ENCODE peak calls at places on chromosome 4, in eight cellular contexts. I is mammary epithelial cell, N is astrocyte, R is HCT116, C is endothelial cell of umbilical vein, Y is IMR-90, U is H1, O is keratinocyte. H is an unnamed sample. For H3K36me3, the result is how much of the 10 kb centered on the place peaks cover.

GRCh38 chr4:94947681-94948108 is 189.9 kb downstream of the BMPR1B start:
- DNase-seq in I (peak), N (no peak), R (no peak), C (no peak), Y (no peak), U (no peak), O (no peak), H (no peak)

GRCh38 chr4:15488658-15489470 is 19.2 kb downstream of the CC2D2A start:
- DNase-seq in I (no peak), N (peak), R (no peak), C (no peak), Y (peak), U (no peak), O (no peak), H (peak)

GRCh38 chr4:145904413-145905177 is 34.0 kb downstream of the ZNF827 start:
- DNase-seq in I (peak), N (no peak), R (no peak), C (no peak), Y (peak), U (no peak), O (no peak), H (no peak)

GRCh38 chr4:105058177-105058812 is 88.4 kb upstream of the TET2 start:
- DNase-seq in I (peak), N (peak), R (peak), C (no peak), Y (peak), U (no peak), O (peak), H (peak)

GRCh38 chr4:94469221-94469784 is 17.6 kb downstream of the PDLIM5 start:
- DNase-seq in I (no peak), N (no peak), R (no peak), C (peak), Y (no peak), U (no peak), O (no peak), H (no peak)

GRCh38 chr4:68348577-68348976 is 1.3 kb downstream of the YTHDC1 start:
- DNase-seq in I (no peak), N (no peak), R (no peak), C (peak), Y (no peak), U (no peak), O (no peak), H (no peak)

GRCh38 chr4:45701616-45702015 is 422.2 kb downstream of the GABRG1 start:
- DNase-seq in I (no peak), N (no peak), R (no peak), C (no peak), Y (no peak), U (no peak), O (no peak), H (no peak)

GRCh38 chr4:5747746-5748365 is 36.9 kb downstream of the EVC start:
- DNase-seq in I (peak), N (peak), R (no peak), C (peak), Y (peak), U (no peak), O (no peak), H (peak)

GRCh38 chr4:84647307-84647884 is 64.5 kb downstream of the CDS1 start:
- DNase-seq in I (no peak), N (no peak), R (no peak), C (no peak), Y (no peak), U (no peak), O (no peak), H (peak)

GRCh38 chr4:15400911-15401671 is 26.7 kb upstream of the C1QTNF7 start:
- DNase-seq in I (peak), N (peak), R (no peak), C (no peak), Y (peak), U (no peak), O (no peak), H (peak)

GRCh38 chr4:170868191-170868590 is 778.4 kb upstream of the AADAT start:
- DNase-seq in I (peak), N (no peak), R (no peak), C (no peak), Y (no peak), U (no peak), O (peak), H (peak)

GRCh38 chr4:115851918-115852766 is 738.7 kb upstream of the NDST4 start:
- DNase-seq in I (peak), N (peak), R (peak), C (no peak), Y (no peak), U (peak), O (no peak), H (peak)

GRCh38 chr4:174763454-174764104 is 65.5 kb downstream of the GLRA3 start:
- DNase-seq in I (no peak), N (peak), R (no peak), C (no peak), Y (no peak), U (no peak), O (no peak), H (no peak)

GRCh38 chr4:87045659-87046058 is 110.8 kb downstream of the AFF1 start:
- DNase-seq in I (no peak), N (no peak), R (no peak), C (no peak), Y (no peak), U (no peak), O (no peak), H (no peak)

GRCh38 chr4:123616970-123617392 is 220.4 kb downstream of the SPRY1 start:
- DNase-seq in I (no peak), N (no peak), R (no peak), C (peak), Y (no peak), U (no peak), O (no peak), H (peak)

GRCh38 chr4:29972121-29972520 is 748.0 kb upstream of the PCDH7 start:
- DNase-seq in I (no peak), N (peak), R (no peak), C (no peak), Y (peak), U (no peak), O (no peak), H (peak)

GRCh38 chr4:119525005-119525749 is 103.4 kb downstream of the PDE5A start:
- DNase-seq in I (peak), N (peak), R (no peak), C (peak), Y (peak), U (no peak), O (peak), H (peak)

GRCh38 chr4:46392421-46392820 is 2.5 kb upstream of the GABRA2 start:
- DNase-seq in I (peak), N (no peak), R (no peak), C (no peak), Y (peak), U (no peak), O (no peak), H (no peak)

GRCh38 chr4:124276461-124276860 is 436.1 kb downstream of the ANKRD50 start:
- DNase-seq in I (peak), N (peak), R (no peak), C (no peak), Y (peak), U (no peak), O (no peak), H (no peak)

GRCh38 chr4:166972071-166972470 is 262.2 kb downstream of the SPOCK3 start:
- DNase-seq in I (peak), N (peak), R (no peak), C (no peak), Y (no peak), U (no peak), O (no peak), H (peak)

GRCh38 chr4:71231073-71231752 is 107.6 kb upstream of the SLC4A4 start:
- DNase-seq in I (no peak), N (peak), R (no peak), C (no peak), Y (peak), U (no peak), O (no peak), H (peak)

GRCh38 chr4:104905546-104905945 is 241.1 kb upstream of the TET2 start:
- DNase-seq in I (no peak), N (no peak), R (no peak), C (no peak), Y (no peak), U (no peak), O (no peak), H (peak)

GRCh38 chr4:169202143-169202699 is 68.5 kb downstream of the SH3RF1 start:
- DNase-seq in I (no peak), N (no peak), R (no peak), C (peak), Y (no peak), U (no peak), O (no peak), H (no peak)

GRCh38 chr4:169202878-169203277 is 67.9 kb downstream of the SH3RF1 start:
- DNase-seq in I (no peak), N (no peak), R (no peak), C (no peak), Y (no peak), U (no peak), O (no peak), H (no peak)

GRCh38 chr4:169200361-169201030 is 70.3 kb downstream of the SH3RF1 start:
- DNase-seq in I (no peak), N (no peak), R (no peak), C (no peak), Y (no peak), U (no peak), O (no peak), H (no peak)

GRCh38 chr4:169199184-169199583 is 71.6 kb downstream of the SH3RF1 start:
- DNase-seq in I (no peak), N (no peak), R (no peak), C (no peak), Y (no peak), U (no peak), O (no peak), H (no peak)

GRCh38 chr4:169201144-169202124 is 69.3 kb downstream of the SH3RF1 start:
- DNase-seq in I (no peak), N (no peak), R (no peak), C (peak), Y (no peak), U (no peak), O (no peak), H (peak)
- H3K4me3 ChIP-seq in I (no peak), N (no peak), R (no peak), C (peak), Y (no peak), U (no peak), O (no peak), H (no peak)

GRCh38 chr4:7699040-7699439 is 240.6 kb downstream of the AFAP1 start:
- DNase-seq in I (peak), N (peak), R (no peak), C (no peak), Y (peak), U (no peak), O (no peak), H (peak)
- H3K4me2 ChIP-seq in I (peak), N (peak), R (no peak), C (no peak), Y (no peak), U (no peak), O (no peak), H (no peak)

DNA sequence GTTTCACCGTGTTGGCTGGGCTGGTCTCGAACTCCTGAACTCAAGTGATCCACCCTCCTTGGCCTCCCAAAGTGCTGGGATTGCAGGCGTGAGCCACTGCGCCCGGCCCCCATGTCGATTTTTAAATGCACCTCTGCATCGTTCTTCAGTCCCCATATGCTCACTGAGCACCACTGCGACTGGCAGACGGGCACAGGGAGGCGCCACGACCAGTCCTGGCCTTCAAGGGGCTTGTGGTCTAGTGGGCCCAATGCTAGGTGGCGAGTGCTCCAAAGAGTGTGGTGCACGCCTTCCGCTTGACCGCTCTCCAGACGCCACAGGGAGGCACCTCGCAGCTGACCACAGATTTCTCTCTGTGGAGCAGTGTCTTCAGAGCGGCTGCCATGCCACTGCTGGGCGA is 11.7 kb upstream of the MSANTD1 start:
- DNase-seq in I (no peak), N (no peak), R (no peak), C (no peak), Y (no peak), U (no peak), O (no peak), H (no peak)
- H3K36me3 ChIP-seq in I (under half), N (under half), R (under half), C (under half), Y (half or more), U (under half), O (under half), H (under half)

GRCh38 chr4:24565054-24565453 is 19.3 kb downstream of the DHX15 start:
- DNase-seq in I (no peak), N (no peak), R (no peak), C (no peak), Y (no peak), U (no peak), O (no peak), H (no peak)
- H3K4me3 ChIP-seq in I (no peak), N (no peak), R (no peak), C (no peak), Y (no peak), U (no peak), O (no peak), H (no peak)